ENCODE peak calls at places on chromosomes 2 and 18, in six cellular contexts. O is spleen, T is fibroblast of lung, B is right atrium auricular region, I is AG10803, A is AG04449. Z is an unnamed sample.

GRCh38 chr18:76453057-76453561 is 41.9 kb downstream of the ZNF516 start:
- DNase-seq in A (no peak), I (no peak), O (no peak), T (no peak), B (no peak), Z (no peak)

GRCh38 chr2:235924675-235925063 is 243.5 kb downstream of the GBX2 start:
- DNase-seq in T (no peak), A (no peak), O (no peak), B (no peak), I (no peak), Z (no peak)

GRCh38 chr18:55821219-55821618 is 233.2 kb upstream of the TCF4 start:
- DNase-seq in O (no peak), I (peak), B (no peak), T (peak), A (no peak), Z (no peak)

GRCh38 chr2:10490806-10491291 is 42.7 kb upstream of the ODC1 start:
- DNase-seq in A (no peak), B (no peak), O (peak), I (no peak), T (no peak), Z (no peak)

GRCh38 chr2:64274399-64275173 is 130.4 kb upstream of the PELI1 start:
- DNase-seq in O (no peak), A (no peak), B (no peak), I (no peak), T (no peak), Z (no peak)

GRCh38 chr18:79919089-79919488 is 32.4 kb downstream of the SLC66A2 start:
- DNase-seq in I (no peak), O (peak), T (no peak), A (no peak), B (peak), Z (no peak)

GRCh38 chr2:129758461-129759185 is 220.8 kb upstream of the RAB6C start:
- DNase-seq in T (no peak), B (no peak), A (no peak), I (peak), O (peak), Z (no peak)

GRCh38 chr2:100321181-100321880 is 970 bp downstream of the LONRF2 start:
- DNase-seq in O (peak), B (no peak), A (no peak), T (peak), I (no peak), Z (no peak)

GRCh38 chr2:105768961-105769452 is 24.3 kb downstream of the NCK2 start:
- DNase-seq in O (no peak), B (no peak), A (no peak), T (no peak), I (no peak), Z (no peak)

GRCh38 chr18:21672868-21673267 is 31.7 kb downstream of the ABHD3 start:
- DNase-seq in I (peak), O (no peak), A (no peak), T (peak), B (no peak), Z (peak)
- TF ChIP-seq CTCF in I (no peak), O (no peak), A (no peak), T (no peak), B (no peak), Z (no peak)

DNA sequence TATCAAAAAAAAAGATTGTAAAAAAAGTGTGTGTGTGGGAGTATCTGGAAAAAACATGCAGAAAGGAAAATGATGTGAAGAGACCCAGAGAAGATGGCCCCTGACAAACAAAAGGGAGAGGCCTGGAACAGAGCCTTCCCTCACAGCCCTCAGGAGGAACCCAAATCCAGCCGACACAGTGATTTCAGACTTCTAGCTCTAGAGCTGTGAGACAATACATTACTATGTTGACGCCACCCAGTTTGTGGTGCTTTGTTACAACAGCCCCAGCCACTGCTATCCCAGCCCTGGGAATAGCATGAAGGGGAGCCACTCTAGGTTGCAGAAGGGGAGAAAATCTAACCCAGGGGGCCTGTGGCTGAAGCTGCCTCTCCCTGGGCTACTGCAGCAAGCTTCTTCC is 59.0 kb upstream of the ZBTB7C start:
- DNase-seq in O (no peak), T (no peak), A (no peak), B (peak), I (peak), Z (no peak)
- H3K4me3 ChIP-seq in O (no peak), T (no peak), A (no peak), B (no peak), I (no peak), Z (no peak)

DNA sequence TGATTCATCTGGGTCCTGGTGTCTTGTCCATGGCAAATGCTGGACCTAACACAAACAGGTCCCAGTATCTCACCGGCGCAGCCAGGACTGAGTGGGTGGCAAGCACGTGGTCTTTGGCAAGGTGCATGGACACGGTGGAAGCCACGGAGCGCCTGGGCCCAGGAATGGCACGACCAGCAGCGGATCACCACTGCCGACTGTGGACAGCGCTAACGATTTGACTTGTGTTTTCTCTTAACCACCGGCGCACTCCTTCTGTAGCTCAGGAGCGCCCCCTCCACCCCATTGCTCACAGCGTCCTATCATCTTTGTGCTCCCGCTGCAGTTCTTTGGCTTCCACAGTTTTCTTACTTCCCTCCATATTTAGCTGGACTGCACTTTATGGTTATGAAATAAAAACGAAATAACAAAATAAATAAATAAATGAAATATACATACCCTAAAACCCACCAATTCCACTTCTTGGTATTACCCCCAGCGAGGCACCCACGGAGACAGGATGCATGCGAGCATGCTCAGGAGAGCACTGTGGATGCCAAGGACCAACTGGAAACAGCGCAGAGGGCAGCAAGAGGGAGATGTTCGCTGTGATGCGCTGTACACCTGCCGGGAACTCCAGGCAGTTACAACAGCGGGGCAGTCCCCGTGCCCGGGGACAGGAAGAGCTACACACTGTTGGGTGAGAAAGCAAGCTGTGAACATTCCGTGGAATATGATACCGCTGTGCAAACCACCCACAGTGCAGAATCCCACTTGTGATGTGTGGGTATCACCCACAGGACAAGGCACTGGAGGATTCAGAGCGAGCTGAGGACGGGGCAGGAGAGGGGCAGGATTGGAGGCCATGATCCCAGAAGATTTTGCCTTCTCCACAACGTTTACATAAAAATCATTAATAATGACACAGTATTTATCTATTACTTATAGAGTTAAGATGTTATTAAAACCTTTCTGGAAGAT is 7.0 kb upstream of the CIDEA start:
- DNase-seq in O (peak), T (peak), A (no peak), B (no peak), I (no peak), Z (no peak)
- TF ChIP-seq CTCF in O (no peak), T (no peak), A (peak), B (peak), I (no peak), Z (peak)

GRCh38 chr2:42168459-42169099 is 574 bp upstream of the EML4 start:
- DNase-seq in O (no peak), B (no peak), A (no peak), T (no peak), I (no peak), Z (no peak)
- H3K4me3 ChIP-seq in O (peak), B (peak), A (peak), T (no peak), I (peak), Z (no peak)

GRCh38 chr2:31430439-31431165 is 16.1 kb upstream of the XDH start:
- DNase-seq in O (no peak), I (no peak), T (no peak), B (no peak), A (no peak), Z (no peak)

GRCh38 chr2:31429759-31430438 is 15.4 kb upstream of the XDH start:
- DNase-seq in T (no peak), O (no peak), B (no peak), I (no peak), A (no peak), Z (no peak)

GRCh38 chr2:31426096-31426495 is 11.6 kb upstream of the XDH start:
- DNase-seq in I (no peak), T (no peak), B (no peak), O (no peak), A (no peak), Z (no peak)

GRCh38 chr2:31429040-31429439 is 14.5 kb upstream of the XDH start:
- DNase-seq in B (no peak), A (no peak), O (no peak), T (no peak), I (no peak), Z (no peak)

DNA sequence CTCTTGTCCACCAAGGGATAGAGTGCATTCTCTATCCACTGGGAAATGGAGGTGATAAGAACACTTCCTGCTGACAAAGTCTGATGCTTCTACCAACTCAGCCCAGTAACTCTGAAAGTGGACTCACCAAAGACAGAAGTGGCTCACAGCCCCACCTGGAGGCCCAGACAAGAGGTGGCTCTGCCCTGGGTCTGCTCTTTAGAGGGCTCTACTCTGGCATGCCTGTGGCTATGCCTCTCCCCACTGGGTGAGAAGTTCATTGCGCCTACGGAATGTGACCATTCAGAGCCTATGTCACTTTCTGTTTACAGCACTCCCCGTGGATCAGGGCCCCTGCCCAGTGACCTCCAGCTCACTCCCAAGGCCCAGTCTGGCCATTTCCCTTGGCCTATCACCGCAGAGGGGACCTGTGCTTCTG is 13.5 kb upstream of the XDH start:
- DNase-seq in B (no peak), I (no peak), A (no peak), T (no peak), O (no peak), Z (no peak)
- TF ChIP-seq CTCF in B (no peak), I (no peak), A (no peak), T (no peak), O (no peak), Z (peak)

GRCh38 chr2:66370824-66371223 is 64.1 kb upstream of the MEIS1 start:
- DNase-seq in O (no peak), B (no peak), I (no peak), T (no peak), A (no peak), Z (no peak)
- H3K4me3 ChIP-seq in O (no peak), B (no peak), I (no peak), T (no peak), A (no peak), Z (no peak)

DNA sequence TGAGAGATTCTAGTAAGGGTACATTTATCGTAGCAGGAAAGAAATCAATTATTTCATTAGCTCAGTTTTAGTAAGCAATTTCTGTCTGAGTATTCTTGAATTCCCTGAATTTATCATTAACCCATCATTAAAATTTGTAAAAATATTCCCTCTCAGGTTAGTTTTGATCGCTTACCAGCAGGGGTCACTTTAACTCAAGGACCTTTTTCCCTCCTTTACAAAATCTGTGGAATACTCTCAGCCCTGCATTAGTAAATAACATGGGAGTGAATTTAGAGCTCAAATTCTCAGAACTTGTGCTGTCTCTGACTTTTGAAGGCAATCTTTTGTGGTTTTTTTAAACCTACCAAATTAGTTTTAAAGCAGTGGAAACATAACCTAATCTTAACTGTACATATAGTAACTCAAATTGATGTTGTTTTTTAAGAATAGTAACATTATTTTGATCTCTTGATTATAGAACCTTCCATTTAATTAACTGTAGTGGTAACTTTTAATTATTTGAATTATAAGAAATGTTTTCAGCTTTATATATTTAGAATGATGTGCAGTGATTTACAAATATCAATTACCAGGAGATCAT is 97.2 kb downstream of the AGPS start:
- DNase-seq in B (no peak), I (peak), T (peak), A (no peak), O (no peak), Z (peak)
- TF ChIP-seq CTCF in B (peak), I (peak), T (peak), A (peak), O (peak), Z (peak)

GRCh38 chr2:42268528-42269151 is 92.4 kb downstream of the COX7A2L start:
- DNase-seq in A (no peak), I (no peak), O (no peak), T (no peak), B (no peak), Z (no peak)
- H3K4me3 ChIP-seq in A (no peak), I (no peak), O (no peak), T (no peak), B (no peak), Z (no peak)

GRCh38 chr2:128533101-128533500 is 214.4 kb upstream of the HS6ST1 start:
- DNase-seq in T (no peak), A (no peak), B (no peak), O (no peak), I (no peak), Z (no peak)

GRCh38 chr2:128530025-128530573 is 211.4 kb upstream of the HS6ST1 start:
- DNase-seq in T (no peak), A (no peak), B (no peak), I (no peak), O (no peak), Z (no peak)

GRCh38 chr2:128534688-128535392 is 216.2 kb upstream of the HS6ST1 start:
- DNase-seq in T (no peak), O (no peak), I (no peak), A (no peak), B (no peak), Z (no peak)

GRCh38 chr2:128528133-128528532 is 209.5 kb upstream of the HS6ST1 start:
- DNase-seq in T (no peak), I (no peak), B (no peak), O (no peak), A (no peak), Z (no peak)

DNA sequence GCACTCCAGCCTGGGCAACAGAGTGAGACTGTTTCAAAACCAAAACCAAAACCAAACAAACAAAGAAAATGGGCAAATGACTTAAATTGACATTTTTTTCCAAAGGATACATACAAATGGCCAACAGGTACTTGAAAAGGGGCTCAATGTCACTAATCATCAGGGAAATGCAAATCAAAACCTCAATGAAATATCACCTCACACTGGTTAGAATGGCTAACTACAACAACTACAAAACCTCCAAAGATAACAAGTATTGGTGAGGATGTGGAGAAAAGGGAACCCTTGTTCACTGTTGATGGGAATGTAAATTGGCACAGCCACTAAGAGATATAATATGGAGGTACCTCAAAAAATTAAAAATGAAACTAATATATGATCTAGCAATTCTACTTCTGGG is 213.2 kb upstream of the HS6ST1 start:
- DNase-seq in A (no peak), B (no peak), O (no peak), I (no peak), T (peak), Z (no peak)
- TF ChIP-seq CTCF in A (no peak), B (peak), O (no peak), I (peak), T (no peak), Z (no peak)